ENCODE peak calls at places on chromosomes 3 and 15, in seven cellular contexts. J, E, M, Z, B, N and Q are unnamed samples.

GRCh38 chr15:39788108-39788507 is 5.5 kb upstream of the FSIP1 start:
- DNase-seq in J (no peak), E (no peak), M (peak; percentile 43), Z (peak; percentile 54), B (peak; percentile 68), N (peak; percentile 34), Q (no peak)

GRCh38 chr15:35697549-35698299 is 151.8 kb upstream of the DPH6 start:
- DNase-seq in J (no peak), E (no peak), M (peak; percentile 85), Z (peak; percentile 89), B (peak; percentile 35), N (peak; percentile 97), Q (peak; percentile 28)

GRCh38 chr3:58141766-58142345 is 68.9 kb downstream of the DNASE1L3 start:
- DNase-seq in J (no peak), E (no peak), M (no peak), Z (no peak), B (no peak), N (no peak), Q (no peak)

GRCh38 chr3:134905647-134905935 is 110.5 kb downstream of the EPHB1 start:
- DNase-seq in J (no peak), E (no peak), M (no peak), Z (no peak), B (no peak), N (no peak), Q (no peak)

GRCh38 chr15:74615313-74616019 is at the start of gene CLK3:
- DNase-seq in J (peak; percentile 86), E (peak; percentile 94), M (peak; percentile 74), Z (peak; percentile 88), B (peak; percentile 95), N (peak; percentile 89), Q (peak; percentile 98)

GRCh38 chr15:74294010-74294409 is 57.9 kb downstream of the CCDC33 start:
- DNase-seq in J (no peak), E (no peak), M (no peak), Z (no peak), B (no peak), N (no peak), Q (no peak)

GRCh38 chr3:79111375-79112052 is 656.3 kb downstream of the ROBO1 start:
- DNase-seq in J (no peak), E (no peak), M (peak; percentile 65), Z (peak; percentile 72), B (peak; percentile 17), N (no peak), Q (no peak)

GRCh38 chr3:32850226-32850625 is 32.4 kb downstream of the TRIM71 start:
- DNase-seq in J (no peak), E (no peak), M (no peak), Z (no peak), B (peak; percentile 21), N (no peak), Q (no peak)

GRCh38 chr15:38504680-38505467 is 50.9 kb downstream of the FAM98B start:
- DNase-seq in J (no peak), E (no peak), M (peak; percentile 46), Z (peak; percentile 58), B (no peak), N (no peak), Q (no peak)

GRCh38 chr15:67824157-67824899 is 981 bp upstream of the SKOR1 start:
- DNase-seq in J (no peak), E (no peak), M (no peak), Z (no peak), B (no peak), N (no peak), Q (no peak)
- TF ChIP-seq EZH2 in J (no peak), E (no peak), M (no peak), Z (peak; percentile 90), B (peak; percentile 1), N (peak; percentile 13), Q (peak; percentile 75)

GRCh38 chr3:45988100-45988761 is 7.4 kb downstream of the FYCO1 start:
- DNase-seq in J (no peak), E (no peak), M (no peak), Z (peak; percentile 18), B (peak; percentile 57), N (no peak), Q (no peak)
- H3K4me3 ChIP-seq in J (no peak overlapping the region), E (no peak overlapping the region), M (no peak overlapping the region), Z (no peak overlapping the region), B (no peak overlapping the region), N (no peak overlapping the region), Q (no peak overlapping the region)

DNA sequence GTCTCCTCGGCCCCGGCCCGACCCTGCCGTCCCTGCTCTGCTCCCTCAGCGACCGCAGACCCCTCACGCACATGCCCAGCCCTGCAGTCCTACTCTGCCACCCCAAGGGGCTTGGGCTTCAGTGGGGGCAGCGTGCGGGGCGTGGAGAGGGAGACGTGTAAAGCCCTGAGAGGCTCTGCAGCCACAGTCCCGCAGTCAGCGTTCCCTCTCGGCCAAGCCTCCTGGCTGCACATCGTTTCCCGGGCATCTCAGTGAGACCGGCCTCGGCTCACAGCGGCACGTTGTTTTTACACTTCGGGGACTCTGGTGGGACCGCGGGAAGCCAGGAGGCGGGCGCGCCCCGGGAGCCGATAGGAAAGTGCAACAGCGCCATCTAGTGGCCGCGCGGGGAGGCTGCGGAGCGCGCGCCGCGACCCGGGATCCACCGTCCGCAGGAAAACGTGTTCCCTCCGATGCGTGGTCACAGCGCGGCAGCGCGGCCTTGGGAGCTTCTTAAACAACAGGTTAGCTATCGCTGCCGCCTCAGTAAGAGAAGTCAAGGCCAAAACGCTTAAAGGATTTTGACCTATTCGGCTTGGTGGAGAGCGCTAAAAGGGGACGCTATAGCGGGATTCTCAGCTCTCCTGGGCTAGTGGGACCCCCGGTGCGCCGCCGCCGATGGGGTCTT is 226.8 kb upstream of the IGF1R start:
- DNase-seq in J (peak; percentile 10), E (peak; percentile 88), M (no peak), Z (peak; percentile 23), B (peak; percentile 75), N (peak; percentile 36), Q (peak; percentile 78)
- TF ChIP-seq EZH2 in J (no peak), E (no peak), M (no peak), Z (peak; percentile 30), B (no peak), N (peak; percentile 43), Q (no peak)

DNA sequence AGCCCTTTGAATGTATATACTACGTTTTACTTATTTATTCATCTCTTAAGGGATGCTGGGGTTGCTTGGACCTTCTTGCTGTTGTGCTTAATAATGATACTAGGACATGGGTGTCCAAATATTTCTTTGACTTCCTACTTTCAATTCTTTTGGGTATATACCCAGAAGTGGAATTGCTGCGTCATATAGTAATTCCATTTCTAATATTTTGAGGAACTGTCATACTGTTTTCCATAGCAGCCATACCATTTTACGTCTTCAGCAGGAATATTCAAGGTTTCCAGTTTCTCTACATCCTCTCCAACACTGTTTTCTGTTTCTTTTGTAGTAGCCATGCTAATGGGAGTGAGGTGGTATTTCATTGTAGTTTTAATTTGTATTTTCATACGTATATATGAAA is 21.1 kb downstream of the KAT2B start:
- DNase-seq in J (no peak), E (no peak), M (no peak), Z (no peak), B (no peak), N (no peak), Q (no peak)
- H3K4me3 ChIP-seq in J (no peak overlapping the region), E (no peak overlapping the region), M (no peak overlapping the region), Z (peak overlapping the region; percentile 32), B (peak overlapping the region; percentile 57), N (no peak overlapping the region), Q (no peak overlapping the region)